ENCODE peak calls at places on chromosomes 5 and 9, in five cellular contexts. H is adipocyte; J is natural killer cell treated with Interleukin-12 subunit alpha and Interleukin-12 subunit beta and Interleukin-15 and Interleukin-18, amount 100 ng/mL, for 72 hours; Q is fibroblast of pulmonary artery; X is stimulated activated CD4-positive, alpha-beta T cell treated with anti-CD3 and anti-CD28 coated beads, TNF-alpha, amount 100 ng/mL, for 1 hour. M is an unnamed sample.

GRCh38 chr5:15574806-15575205 is 74.8 kb downstream of the FBXL7 start:
- DNase-seq in H (peak), J (no peak), Q (peak), X (no peak), M (no peak)

GRCh38 chr5:96049398-96050272 is 88.0 kb upstream of the ELL2 start:
- DNase-seq in H (peak), J (no peak), Q (peak), X (no peak), M (no peak)

GRCh38 chr5:155193018-155193417 is 179.5 kb downstream of the KIF4B start:
- DNase-seq in H (no peak), J (no peak), Q (no peak), X (no peak), M (no peak)

GRCh38 chr9:83636813-83637212 is 13.9 kb downstream of the IDNK start:
- DNase-seq in H (no peak), J (no peak), Q (no peak), X (no peak), M (no peak)

GRCh38 chr9:70065572-70065971 is 21.9 kb downstream of the MAMDC2 start:
- DNase-seq in H (peak), J (no peak), Q (no peak), X (no peak), M (no peak)

GRCh38 chr5:57696005-57696755 is 213.6 kb upstream of the ACTBL2 start:
- DNase-seq in H (no peak), J (no peak), Q (no peak), X (no peak), M (no peak)

GRCh38 chr9:134811673-134812668 is 68.6 kb upstream of the FCN2 start:
- DNase-seq in H (peak), J (no peak), Q (peak), X (no peak), M (no peak)

GRCh38 chr5:16936150-16937022 is at the start of gene MYO10:
- DNase-seq in H (peak), J (no peak), Q (peak), X (no peak), M (peak)

GRCh38 chr9:16627967-16628366 is 242.5 kb downstream of the BNC2 start:
- DNase-seq in H (peak), J (no peak), Q (peak), X (no peak), M (no peak)

GRCh38 chr9:136576269-136576626 is 30.4 kb upstream of the NOTCH1 start:
- DNase-seq in H (peak), J (no peak), Q (no peak), X (no peak), M (no peak)

GRCh38 chr9:129646654-129647053 is 4.7 kb upstream of the ASB6 start:
- DNase-seq in H (no peak), J (no peak), Q (no peak), X (no peak), M (no peak)